ENCODE peak calls at places on chromosomes 1 and 21, in seven cellular contexts. O, G, C, L, U, V and R are unnamed samples.
A peak's percentile ranks its signal among the peaks of the same experiment; 100 is the strongest.

GRCh38 chr1:234621657-234622335 is 11.8 kb upstream of the IRF2BP2 start:
- DNase-seq in G (no peak), C (no peak), L (no peak), U (no peak), O (no peak), V (no peak), R (peak; percentile 85)

GRCh38 chr1:86854352-86854751 is 59.6 kb downstream of the SELENOF start:
- DNase-seq in C (no peak), U (no peak), V (no peak), O (no peak), L (no peak), G (no peak), R (no peak)

GRCh38 chr1:86508583-86508969 is 38.3 kb upstream of the CLCA4 start:
- DNase-seq in V (no peak), L (no peak), O (no peak), G (no peak), U (no peak), C (no peak), R (no peak)

GRCh38 chr1:171884475-171884874 is 43.2 kb downstream of the DNM3 start:
- DNase-seq in V (no peak), G (no peak), L (no peak), C (no peak), U (no peak), O (no peak), R (no peak)

GRCh38 chr1:76209238-76209637 is 134.7 kb downstream of the ST6GALNAC3 start:
- DNase-seq in G (no peak), L (no peak), C (no peak), O (no peak), U (no peak), V (no peak), R (no peak)

GRCh38 chr1:56322211-56322610 is 257.2 kb downstream of the PLPP3 start:
- DNase-seq in O (no peak), C (no peak), V (no peak), U (no peak), G (no peak), L (no peak), R (no peak)

GRCh38 chr1:10380594-10381275 is 18.1 kb upstream of the PGD start:
- DNase-seq in L (no peak), O (peak; percentile 43), V (no peak), G (no peak), C (no peak), U (no peak), R (peak; percentile 94)

GRCh38 chr1:210743038-210743437 is 390.9 kb downstream of the KCNH1 start:
- DNase-seq in U (no peak), G (no peak), V (no peak), O (no peak), C (no peak), L (no peak), R (no peak)

GRCh38 chr1:16342331-16343062 is 9.8 kb downstream of the FBXO42 start:
- DNase-seq in U (no peak), V (no peak), L (no peak), O (no peak), C (no peak), G (no peak), R (no peak)

GRCh38 chr1:201221201-201221846 is 30.7 kb downstream of the IGFN1 start:
- DNase-seq in U (no peak), O (no peak), V (no peak), C (no peak), L (no peak), G (no peak), R (no peak)

GRCh38 chr21:27058673-27059365 is 91.9 kb upstream of the ADAMTS5 start:
- DNase-seq in U (no peak), C (no peak), O (no peak), V (no peak), L (no peak), G (no peak), R (peak; percentile 30)

GRCh38 chr1:44544960-44545359 is 129.3 kb downstream of the TMEM53 start:
- DNase-seq in L (no peak), V (no peak), C (no peak), O (no peak), G (no peak), U (no peak), R (no peak)